ENCODE peak calls at places on chromosomes 5 and 9, in eight cellular contexts. A is PC-9, B is foreskin fibroblast, D is brain microvascular endothelial cell, T is WTC11, Y is heart left ventricle, L is GM20000, V is mammary epithelial cell. K is an unnamed sample.

GRCh38 chr5:158953929-158954534 is 145.7 kb downstream of the EBF1 start:
- DNase-seq in V (no peak), D (no peak), Y (no peak), B (peak; percentile 47), A (no peak), L (peak; percentile 52), T (no peak), K (peak; percentile 55)

GRCh38 chr9:27453860-27454553 is 70.1 kb upstream of the IFNK start:
- DNase-seq in T (no peak), V (no peak), B (no peak), A (peak; percentile 2), D (no peak), Y (no peak), L (no peak), K (no peak)

GRCh38 chr5:78362220-78362619 is 1.8 kb downstream of the SCAMP1 start:
- DNase-seq in T (no peak), V (no peak), D (no peak), A (no peak), L (no peak), Y (no peak), B (no peak), K (no peak)

GRCh38 chr9:93659837-93660177 is 83.4 kb downstream of the PHF2 start:
- DNase-seq in T (no peak), V (peak; percentile 12), B (no peak), D (no peak), L (no peak), A (no peak), Y (peak; percentile 41), K (no peak)

GRCh38 chr9:99049641-99050040 is 55.3 kb upstream of the TGFBR1 start:
- DNase-seq in L (no peak), T (no peak), A (no peak), B (no peak), D (no peak), Y (no peak), V (no peak), K (no peak)

GRCh38 chr5:4647955-4648354 is 492.2 kb upstream of the ADAMTS16 start:
- DNase-seq in L (no peak), D (no peak), A (no peak), B (no peak), V (no peak), T (no peak), Y (no peak), K (no peak)

GRCh38 chr9:86079421-86080111 is 19.8 kb downstream of the GOLM1 start:
- DNase-seq in T (no peak), B (peak; percentile 18), D (no peak), V (no peak), Y (no peak), L (no peak), A (peak; percentile 84), K (no peak)

GRCh38 chr9:76564300-76564699 is 105.3 kb downstream of the GCNT1 start:
- DNase-seq in A (no peak), V (no peak), T (no peak), L (no peak), D (no peak), B (peak; percentile 76), Y (no peak), K (no peak)

GRCh38 chr5:78639811-78640210 is 8.8 kb downstream of the LHFPL2 start:
- DNase-seq in T (no peak), Y (no peak), D (no peak), A (no peak), L (no peak), B (no peak), V (no peak), K (no peak)

GRCh38 chr5:75167345-75167744 is 69.3 kb downstream of the ANKRD31 start:
- DNase-seq in V (peak; percentile 6), Y (no peak), B (peak; percentile 2), D (peak; percentile 1), A (no peak), L (no peak), T (no peak), K (no peak)

GRCh38 chr5:88803309-88803708 is 79.7 kb downstream of the MEF2C start:
- DNase-seq in A (no peak), B (no peak), V (no peak), L (no peak), T (no peak), Y (no peak), D (no peak), K (no peak)

GRCh38 chr9:28301281-28301680 is 728.0 kb upstream of the C9orf72 start:
- DNase-seq in D (no peak), T (no peak), V (peak; percentile 69), B (peak; percentile 3), A (no peak), L (no peak), Y (no peak), K (no peak)

GRCh38 chr9:136242908-136243525 is 2.6 kb downstream of the QSOX2 start:
- DNase-seq in D (no peak), L (no peak), V (no peak), Y (no peak), T (no peak), A (no peak), B (peak; percentile 34), K (peak; percentile 46)

GRCh38 chr5:24862117-24862516 is 217.3 kb upstream of the CDH10 start:
- DNase-seq in V (no peak), B (no peak), L (no peak), T (no peak), Y (no peak), A (no peak), D (no peak), K (no peak)

GRCh38 chr9:116815828-116816227 is 128.7 kb downstream of the TRIM32 start:
- DNase-seq in D (no peak), L (no peak), B (no peak), Y (no peak), A (no peak), V (no peak), T (no peak), K (no peak)

GRCh38 chr5:125266106-125266505 is 519.7 kb upstream of the ZNF608 start:
- DNase-seq in A (no peak), B (no peak), T (no peak), D (no peak), Y (no peak), L (no peak), V (no peak), K (no peak)

GRCh38 chr9:134782921-134783698 is 97.5 kb upstream of the FCN2 start:
- DNase-seq in B (no peak), L (no peak), A (no peak), V (no peak), T (no peak), D (no peak), Y (no peak), K (no peak)

GRCh38 chr9:134783699-134784039 is 96.9 kb upstream of the FCN2 start:
- DNase-seq in B (peak; percentile 84), A (no peak), Y (no peak), L (no peak), D (no peak), T (no peak), V (no peak), K (no peak)

GRCh38 chr9:134784612-134785305 is 95.9 kb upstream of the FCN2 start:
- DNase-seq in A (no peak), B (no peak), V (no peak), L (no peak), T (no peak), D (no peak), Y (no peak), K (no peak)

GRCh38 chr9:134779640-134780039 is 101.0 kb upstream of the FCN2 start:
- DNase-seq in A (no peak), Y (no peak), V (no peak), L (no peak), T (no peak), D (no peak), B (no peak), K (no peak)

DNA sequence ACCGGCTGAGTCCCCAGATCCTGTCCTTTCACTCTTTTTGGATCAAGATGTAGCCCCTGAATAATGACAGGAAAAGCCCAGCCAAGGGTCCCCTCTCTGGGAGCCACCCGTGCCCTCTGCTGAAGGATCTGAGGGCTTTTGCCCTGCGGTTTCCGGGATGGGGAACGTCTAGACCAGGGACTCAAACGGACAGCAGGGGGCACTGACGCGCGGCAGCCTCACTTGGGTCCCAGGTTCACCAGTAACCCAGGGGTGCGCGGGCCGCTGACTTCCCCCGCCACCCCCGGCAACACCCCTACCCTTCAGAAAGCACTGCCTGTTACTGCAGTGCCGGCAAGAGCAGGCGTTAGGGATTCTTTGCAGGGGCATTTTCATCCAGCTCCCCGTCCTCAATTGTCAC is 98.7 kb upstream of the FCN2 start:
- DNase-seq in T (peak; percentile 60), V (no peak), Y (no peak), B (peak; percentile 44), A (no peak), L (peak; percentile 61), D (no peak), K (no peak)
- TF ChIP-seq CTCF in T (no peak), V (no peak), Y (peak; percentile 37), B (peak; percentile 29), A (no peak), L (peak; percentile 29), D (peak; percentile 63), K (peak; percentile 10)

GRCh38 chr5:149672701-149673455 is 57.2 kb upstream of the PPARGC1B start:
- DNase-seq in D (no peak), T (no peak), V (no peak), L (no peak), A (no peak), Y (no peak), B (no peak), K (no peak)
- TF ChIP-seq CTCF in D (no peak), T (no peak), V (no peak), L (no peak), A (no peak), Y (no peak), B (no peak), K (no peak)

GRCh38 chr5:13276143-13276542 is 668.3 kb downstream of the DNAH5 start:
- DNase-seq in Y (no peak), D (no peak), B (no peak), L (no peak), T (no peak), A (no peak), V (peak; percentile 61), K (no peak)

GRCh38 chr5:13278148-13278547 is 666.3 kb downstream of the DNAH5 start:
- DNase-seq in L (no peak), B (no peak), Y (no peak), T (no peak), A (no peak), V (no peak), D (no peak), K (no peak)
- TF ChIP-seq CTCF in L (no peak), B (no peak), Y (peak; percentile 25), T (no peak), A (peak; percentile 72), V (peak; percentile 46), D (peak; percentile 28), K (no peak)

GRCh38 chr5:939368-939767 is 46.7 kb downstream of the TRIP13 start:
- DNase-seq in A (no peak), B (no peak), D (no peak), V (no peak), L (no peak), T (no peak), Y (no peak), K (no peak)

GRCh38 chr5:935510-936084 is 42.9 kb downstream of the TRIP13 start:
- DNase-seq in A (no peak), V (no peak), L (no peak), T (no peak), B (no peak), D (no peak), Y (no peak), K (no peak)

GRCh38 chr5:933251-933861 is 40.7 kb downstream of the TRIP13 start:
- DNase-seq in B (no peak), D (no peak), A (no peak), Y (no peak), T (no peak), L (no peak), V (no peak), K (no peak)

GRCh38 chr5:937151-937924 is 44.7 kb downstream of the TRIP13 start:
- DNase-seq in Y (no peak), A (no peak), D (no peak), B (no peak), L (no peak), V (no peak), T (no peak), K (no peak)

GRCh38 chr5:936149-937144 is 43.8 kb downstream of the TRIP13 start:
- DNase-seq in Y (no peak), A (no peak), T (no peak), D (no peak), V (no peak), B (no peak), L (no peak), K (no peak)
- TF ChIP-seq CTCF in Y (no peak), A (no peak), T (no peak), D (no peak), V (no peak), B (no peak), L (no peak), K (no peak)